ENCODE peak calls at places on chromosomes 13 and 19, in five cellular contexts. R, D, X, F and Y are unnamed samples.

GRCh38 chr13:23570931-23571330 is 719 bp downstream of the TNFRSF19 start:
- DNase-seq in R (peak; percentile 35), D (no peak), X (no peak), F (no peak), Y (no peak)

GRCh38 chr19:6470173-6470572 is 6.1 kb downstream of the CRB3 start:
- DNase-seq in R (no peak), D (no peak), X (no peak), F (no peak), Y (no peak)

GRCh38 chr13:38803566-38803965 is 116.7 kb downstream of the FREM2 start:
- DNase-seq in R (no peak), D (no peak), X (no peak), F (no peak), Y (no peak)

GRCh38 chr19:39531834-39532232 is 819 bp downstream of the EID2B start:
- DNase-seq in R (no peak), D (no peak), X (no peak), F (no peak), Y (no peak)

GRCh38 chr13:84445776-84446175 is 563.5 kb upstream of the SLITRK1 start:
- DNase-seq in R (no peak), D (no peak), X (no peak), F (no peak), Y (no peak)

GRCh38 chr19:55086730-55087541 is 11.3 kb downstream of the EPS8L1 start:
- DNase-seq in R (peak; percentile 94), D (no peak), X (no peak), F (peak; percentile 85), Y (peak; percentile 80)

GRCh38 chr13:30905932-30906383 is at the start of gene MEDAG:
- DNase-seq in R (no peak), D (no peak), X (no peak), F (no peak), Y (no peak)

GRCh38 chr13:24269803-24270202 is 39.6 kb upstream of the C1QTNF9 start:
- DNase-seq in R (no peak), D (no peak), X (no peak), F (no peak), Y (no peak)

GRCh38 chr19:4232614-4233281 is 3.4 kb downstream of the EBI3 start:
- DNase-seq in R (no peak), D (no peak), X (no peak), F (no peak), Y (no peak)

GRCh38 chr19:1069009-1069779 is 2.2 kb downstream of the ARHGAP45 start:
- DNase-seq in R (no peak), D (no peak), X (peak; percentile 80), F (peak; percentile 20), Y (no peak)

GRCh38 chr13:52454459-52454824 is 836 bp upstream of the CKAP2 start:
- DNase-seq in R (peak; percentile 29), D (no peak), X (peak; percentile 60), F (no peak), Y (peak; percentile 35)

GRCh38 chr13:33676700-33677048 is 141.3 kb upstream of the RFC3 start:
- DNase-seq in R (peak; percentile 38), D (peak; percentile 21), X (peak; percentile 91), F (no peak), Y (peak; percentile 84)

GRCh38 chr19:4015705-4016402 is 8.3 kb downstream of the PIAS4 start:
- DNase-seq in R (peak; percentile 59), D (no peak), X (no peak), F (no peak), Y (no peak)

GRCh38 chr13:45536224-45536623 is 71.5 kb downstream of the COG3 start:
- DNase-seq in R (no peak), D (no peak), X (no peak), F (no peak), Y (no peak)

GRCh38 chr13:90427322-90428272 is 919.9 kb upstream of the MIR17HG start:
- DNase-seq in R (no peak), D (no peak), X (no peak), F (no peak), Y (no peak)

GRCh38 chr19:34155686-34156085 is 16.6 kb upstream of the LSM14A start:
- DNase-seq in R (no peak), D (no peak), X (no peak), F (no peak), Y (no peak)

GRCh38 chr19:13053238-13053637 is 49.4 kb downstream of the LYL1 start:
- DNase-seq in R (no peak), D (no peak), X (no peak), F (no peak), Y (no peak)

GRCh38 chr19:719081-719512 is 10.4 kb downstream of the PALM start:
- DNase-seq in R (no peak), D (no peak), X (no peak), F (peak; percentile 29), Y (no peak)

GRCh38 chr13:46059405-46059804 is 6.9 kb upstream of the ZC3H13 start:
- DNase-seq in R (no peak), D (no peak), X (no peak), F (no peak), Y (no peak)

GRCh38 chr19:10662384-10663251 is 8.5 kb downstream of the ILF3 start:
- DNase-seq in R (no peak), D (no peak), X (peak; percentile 82), F (peak; percentile 44), Y (no peak)

GRCh38 chr13:112619730-112620639 is 32.0 kb upstream of the TUBGCP3 start:
- DNase-seq in R (peak; percentile 59), D (no peak), X (peak; percentile 76), F (peak; percentile 36), Y (no peak)

GRCh38 chr19:10289836-10290438 is at the start of gene ICAM5:
- DNase-seq in R (no peak), D (no peak), X (peak; percentile 59), F (peak; percentile 49), Y (no peak)

GRCh38 chr13:75978815-75979214 is 342.7 kb downstream of the LMO7 start:
- DNase-seq in R (no peak), D (no peak), X (no peak), F (no peak), Y (peak; percentile 4)

GRCh38 chr13:32468502-32469147 is 40.7 kb upstream of the N4BP2L1 start:
- DNase-seq in R (no peak), D (no peak), X (no peak), F (no peak), Y (no peak)

GRCh38 chr19:40689339-40690049 is 957 bp downstream of the NUMBL start:
- DNase-seq in R (no peak), D (no peak), X (peak; percentile 68), F (no peak), Y (no peak)

GRCh38 chr19:7197760-7198696 is 96.2 kb downstream of the INSR start:
- DNase-seq in R (peak; percentile 98), D (peak; percentile 72), X (peak; percentile 95), F (peak; percentile 88), Y (peak; percentile 91)

GRCh38 chr19:49786432-49786831 is 19.6 kb downstream of the AP2A1 start:
- DNase-seq in R (no peak), D (peak; percentile 70), X (no peak), F (no peak), Y (no peak)

GRCh38 chr19:4456566-4456842 is 1.1 kb downstream of the UBXN6 start:
- DNase-seq in R (peak; percentile 86), D (no peak), X (peak; percentile 66), F (peak; percentile 59), Y (peak; percentile 46)

DNA sequence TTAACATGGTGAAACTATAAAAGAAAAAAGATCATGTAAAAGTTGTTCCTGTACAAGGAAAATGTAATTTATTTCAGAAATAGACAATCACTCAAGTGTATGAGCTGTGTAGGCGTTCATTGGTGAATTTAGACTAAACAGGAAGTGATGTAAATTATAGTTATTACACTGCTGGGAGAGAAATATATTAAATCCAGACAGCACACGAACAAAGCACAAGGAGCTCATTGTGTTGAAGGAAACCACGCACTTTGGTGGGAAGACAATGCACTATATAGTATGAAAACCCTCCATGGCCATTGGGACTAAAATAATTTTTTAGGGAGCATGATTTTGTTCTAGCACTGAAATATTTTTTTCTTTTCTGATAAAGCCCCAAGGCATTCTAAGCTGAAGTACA is 450.5 kb downstream of the KLF12 start:
- DNase-seq in R (no peak), D (no peak), X (no peak), F (no peak), Y (no peak)
- H3K27ac ChIP-seq in R (no peak overlapping the region), D (no peak overlapping the region), X (no peak overlapping the region), F (no peak overlapping the region), Y (no peak overlapping the region)

DNA sequence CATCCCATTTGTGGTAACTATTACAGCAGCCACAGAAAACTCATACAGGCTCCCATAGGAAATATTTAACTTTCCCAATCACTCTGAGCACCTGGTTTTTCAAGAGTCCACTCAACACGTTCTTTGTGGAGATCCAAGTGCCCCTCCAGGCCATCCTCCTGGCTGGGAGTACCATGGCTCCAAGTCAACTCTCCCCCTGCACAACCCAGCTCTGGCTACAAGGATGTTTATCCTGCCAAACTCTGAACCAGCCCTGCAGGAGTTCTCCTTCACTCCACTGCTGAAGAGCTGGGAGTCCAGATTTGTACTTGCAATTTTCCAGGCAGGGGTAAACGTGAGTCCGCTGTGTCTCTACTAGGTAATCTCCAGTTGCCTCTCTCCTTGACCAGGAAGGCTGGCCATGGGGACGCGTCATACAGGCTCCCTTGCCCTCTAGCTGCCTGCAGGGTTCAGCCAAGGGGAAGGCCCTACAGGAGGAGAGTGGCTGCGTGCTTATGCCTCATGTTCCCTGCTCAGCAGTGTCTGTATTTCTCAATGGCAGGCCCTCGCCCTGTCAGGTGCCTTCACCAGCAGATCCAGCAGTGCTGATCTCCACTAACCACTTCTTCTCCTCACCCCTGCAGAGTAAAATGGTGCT is 29.9 kb upstream of the ARGLU1 start:
- DNase-seq in R (no peak), D (no peak), X (no peak), F (no peak), Y (no peak)
- H3K27ac ChIP-seq in R (no peak overlapping the region), D (no peak overlapping the region), X (no peak overlapping the region), F (no peak overlapping the region), Y (no peak overlapping the region)

DNA sequence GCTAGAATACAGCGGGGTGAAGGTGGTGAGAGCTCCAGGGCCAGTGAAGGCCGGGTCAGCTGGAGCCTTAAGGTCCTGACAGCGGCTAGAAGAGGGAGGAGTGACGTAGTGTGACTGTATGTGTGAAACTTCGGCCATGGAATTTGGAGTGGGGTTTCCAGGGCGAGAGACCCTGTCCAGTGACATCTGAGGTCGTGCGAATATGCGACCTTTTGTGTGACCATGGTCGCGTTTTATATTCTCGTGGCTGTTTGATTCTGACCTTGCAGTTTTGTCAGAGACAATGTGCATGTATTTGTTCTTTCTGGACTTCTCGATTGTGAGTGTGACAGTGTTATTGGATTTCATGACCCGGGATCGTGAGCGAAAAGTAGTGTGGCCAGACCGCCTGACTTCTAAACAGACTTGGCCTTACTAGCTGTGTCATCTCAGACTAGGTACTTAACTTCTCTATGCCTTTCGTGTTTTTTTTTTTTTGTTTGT is 405 bp upstream of the ZNF569 start:
- DNase-seq in R (no peak), D (no peak), X (no peak), F (no peak), Y (no peak)
- H3K27ac ChIP-seq in R (peak overlapping the region; percentile 80), D (peak overlapping the region; percentile 87), X (no peak overlapping the region), F (peak overlapping the region; percentile 96), Y (peak overlapping the region; percentile 88)

GRCh38 chr13:35984287-35984686 is 146.9 kb downstream of the DCLK1 start:
- DNase-seq in R (no peak), D (no peak), X (no peak), F (no peak), Y (no peak)

GRCh38 chr13:35983206-35983605 is 148.0 kb downstream of the DCLK1 start:
- DNase-seq in R (no peak), D (no peak), X (no peak), F (no peak), Y (no peak)

GRCh38 chr13:35979378-35979911 is 151.7 kb downstream of the DCLK1 start:
- DNase-seq in R (peak; percentile 25), D (no peak), X (no peak), F (peak; percentile 55), Y (peak; percentile 4)

GRCh38 chr13:35976126-35976525 is 155.1 kb downstream of the DCLK1 start:
- DNase-seq in R (no peak), D (no peak), X (no peak), F (no peak), Y (no peak)

GRCh38 chr13:35978607-35979316 is 152.4 kb downstream of the DCLK1 start:
- DNase-seq in R (peak; percentile 68), D (peak; percentile 12), X (peak; percentile 83), F (peak; percentile 38), Y (peak; percentile 33)
- H3K27ac ChIP-seq in R (peak overlapping the region; percentile 6), D (no peak overlapping the region), X (no peak overlapping the region), F (peak overlapping the region; percentile 47), Y (no peak overlapping the region)